ENCODE peak calls at places on chromosome 15, in nine cellular contexts. J is colonic mucosa; R is posterior cingulate gyrus; E is T1000; S is HTR-8/SVneo; Y is HT1080; A is Calu3; B is activated CD4-positive, alpha-beta T cell treated with anti-CD3 and anti-CD28 coated beads, Interleukin-2, amount 50 U/mL, for 1 hour; Z is hepatocyte. C is an unnamed sample.

GRCh38 chr15:41487802-41488201 is 5.9 kb upstream of the ITPKA start:
- DNase-seq in Y (no peak), Z (no peak), S (no peak), J (no peak), B (no peak), E (no peak), R (no peak), A (no peak), C (no peak)

GRCh38 chr15:67242665-67243064 is 11.8 kb downstream of the AAGAB start:
- DNase-seq in E (no peak), S (no peak), R (no peak), Y (no peak), J (no peak), B (no peak), A (no peak), Z (peak; percentile 18), C (no peak)

GRCh38 chr15:50758712-50759205 is 6.7 kb downstream of the SPPL2A start:
- DNase-seq in E (no peak), Z (no peak), S (no peak), J (no peak), A (no peak), Y (no peak), B (no peak), R (no peak), C (no peak)

GRCh38 chr15:77640615-77641014 is 7.9 kb upstream of the LINGO1 start:
- DNase-seq in E (no peak), A (no peak), S (no peak), Y (no peak), Z (no peak), B (no peak), R (no peak), J (no peak), C (no peak)

GRCh38 chr15:41971893-41972340 is 440 bp downstream of the EHD4 start:
- DNase-seq in S (no peak), E (no peak), Y (no peak), J (peak; percentile 62), A (peak; percentile 31), B (no peak), Z (peak; percentile 67), R (no peak), C (no peak)

GRCh38 chr15:61929452-61929851 is 130.8 kb downstream of the VPS13C start:
- DNase-seq in Z (no peak), R (no peak), A (no peak), Y (no peak), S (no peak), E (no peak), J (no peak), B (no peak), C (no peak)

GRCh38 chr15:73330206-73331051 is 38.3 kb downstream of the HCN4 start:
- DNase-seq in Z (no peak), B (no peak), S (no peak), J (no peak), A (no peak), R (no peak), Y (no peak), E (no peak), C (no peak)

GRCh38 chr15:48119277-48119676 is 1.5 kb upstream of the SLC24A5 start:
- DNase-seq in B (no peak), E (no peak), J (no peak), S (no peak), Y (peak; percentile 47), Z (no peak), A (no peak), R (no peak), C (no peak)

GRCh38 chr15:83653639-83654378 is at the start of gene ADAMTSL3:
- DNase-seq in E (no peak), A (peak; percentile 83), J (peak; percentile 71), S (peak; percentile 31), Y (no peak), B (no peak), Z (peak; percentile 77), R (peak; percentile 55), C (peak; percentile 24)

GRCh38 chr15:100042558-100042957 is 299.2 kb downstream of the ADAMTS17 start:
- DNase-seq in B (no peak), Z (no peak), Y (peak; percentile 66), E (no peak), R (no peak), J (no peak), S (no peak), A (no peak), C (no peak)

GRCh38 chr15:98567951-98568350 is 80.4 kb upstream of the IGF1R start:
- DNase-seq in R (no peak), E (no peak), B (no peak), J (no peak), Z (no peak), S (no peak), A (no peak), Y (peak; percentile 32), C (no peak)

GRCh38 chr15:77060560-77060959 is 10.3 kb downstream of the TSPAN3 start:
- DNase-seq in S (no peak), J (no peak), Y (no peak), E (no peak), R (peak; percentile 34), A (no peak), Z (no peak), B (no peak), C (no peak)

GRCh38 chr15:71328453-71328852 is 213.2 kb downstream of the THSD4 start:
- DNase-seq in R (no peak), B (no peak), J (peak; percentile 41), Z (peak; percentile 36), A (no peak), E (no peak), Y (no peak), S (no peak), C (no peak)

GRCh38 chr15:44735482-44736260 is 657 bp upstream of the TRIM69 start:
- DNase-seq in Y (no peak), R (no peak), Z (no peak), J (peak; percentile 27), A (no peak), S (no peak), B (peak; percentile 41), E (no peak), C (no peak)

GRCh38 chr15:78565951-78566774 is 843 bp downstream of the CHRNA5 start:
- DNase-seq in B (no peak), J (peak; percentile 44), E (peak; percentile 34), Y (peak; percentile 43), Z (peak; percentile 9), R (no peak), S (peak; percentile 39), A (peak; percentile 33), C (no peak)

GRCh38 chr15:70519616-70520015 is 243.7 kb downstream of the UACA start:
- DNase-seq in S (no peak), R (no peak), Y (no peak), A (no peak), Z (no peak), B (no peak), J (no peak), E (no peak), C (no peak)

GRCh38 chr15:82072926-82073537 is 27.2 kb upstream of the MEX3B start:
- DNase-seq in J (no peak), Z (no peak), R (no peak), Y (no peak), E (no peak), S (no peak), A (no peak), B (no peak), C (no peak)

GRCh38 chr15:33608714-33609113 is 297.9 kb downstream of the RYR3 start:
- DNase-seq in R (no peak), B (no peak), Z (peak; percentile 13), A (no peak), Y (peak; percentile 27), E (no peak), J (no peak), S (no peak), C (no peak)

GRCh38 chr15:32993285-32993684 is 201.2 kb downstream of the FMN1 start:
- DNase-seq in E (no peak), Y (no peak), R (no peak), S (no peak), B (no peak), Z (peak; percentile 11), A (no peak), J (no peak), C (no peak)

GRCh38 chr15:38154255-38154654 is 98.4 kb upstream of the SPRED1 start:
- DNase-seq in B (no peak), J (no peak), E (no peak), Y (no peak), Z (no peak), A (no peak), R (no peak), S (no peak), C (no peak)

GRCh38 chr15:30992465-30992864 is 1.0 kb upstream of the MTMR10 start:
- DNase-seq in A (no peak), E (no peak), R (no peak), J (no peak), Y (no peak), S (no peak), Z (no peak), B (no peak), C (no peak)

GRCh38 chr15:64216161-64216560 is 53.3 kb upstream of the PPIB start:
- DNase-seq in Y (no peak), S (no peak), B (no peak), A (no peak), R (no peak), E (no peak), Z (no peak), J (no peak), C (no peak)

GRCh38 chr15:44173813-44174212 is 21.3 kb downstream of the FRMD5 start:
- DNase-seq in R (no peak), Y (peak; percentile 24), E (no peak), J (no peak), B (no peak), Z (no peak), A (no peak), S (no peak), C (no peak)

GRCh38 chr15:74233864-74234597 is 2.1 kb upstream of the CCDC33 start:
- DNase-seq in S (no peak), R (peak; percentile 42), A (no peak), Y (no peak), J (no peak), B (no peak), E (no peak), Z (no peak), C (no peak)

GRCh38 chr15:39299506-39300267 is 281.2 kb upstream of the THBS1 start:
- DNase-seq in R (no peak), S (no peak), Y (no peak), B (no peak), J (no peak), A (no peak), Z (no peak), E (no peak), C (no peak)

C was measured in substantia nigra.